ENCODE peak calls at places on chromosome 2, in eight cellular contexts. O, U, E, N, V, F, R and Y are unnamed samples.

GRCh38 chr2:85662899-85663683 is 4.9 kb downstream of the SFTPB start:
- DNase-seq in R (no peak), E (no peak), U (peak), F (peak), N (peak), O (no peak), V (no peak), Y (peak)

GRCh38 chr2:101230541-101230993 is 22.1 kb upstream of the CNOT11 start:
- DNase-seq in O (no peak), F (peak), V (no peak), U (peak), E (no peak), R (no peak), N (peak), Y (peak)

GRCh38 chr2:49332415-49332814 is 178.1 kb upstream of the FSHR start:
- DNase-seq in O (no peak), N (peak), U (no peak), E (no peak), V (no peak), R (no peak), F (no peak), Y (no peak)

GRCh38 chr2:203745267-203745666 is 38.8 kb downstream of the CD28 start:
- DNase-seq in F (no peak), R (no peak), E (no peak), N (no peak), U (no peak), O (no peak), V (no peak), Y (no peak)

GRCh38 chr2:169910109-169910799 is 83.0 kb downstream of the UBR3 start:
- DNase-seq in V (no peak), O (no peak), R (no peak), E (no peak), U (no peak), N (peak), F (no peak), Y (peak)

GRCh38 chr2:8656160-8656641 is 25.7 kb upstream of the ID2 start:
- DNase-seq in E (no peak), O (no peak), R (no peak), N (no peak), V (no peak), F (peak), U (peak), Y (no peak)

GRCh38 chr2:12484536-12485115 is 232.1 kb upstream of the TRIB2 start:
- DNase-seq in V (no peak), U (no peak), E (no peak), O (no peak), R (no peak), F (peak), N (no peak), Y (no peak)

GRCh38 chr2:191836471-191836852 is 10.4 kb downstream of the CAVIN2 start:
- DNase-seq in U (no peak), O (no peak), N (no peak), E (no peak), F (no peak), R (no peak), V (no peak), Y (no peak)

GRCh38 chr2:196239622-196240587 is 68.5 kb upstream of the STK17B start:
- DNase-seq in N (peak), F (peak), V (peak), O (peak), E (peak), U (no peak), R (peak), Y (peak)

GRCh38 chr2:223865124-223865523 is 27.7 kb upstream of the AP1S3 start:
- DNase-seq in R (no peak), N (no peak), O (no peak), U (no peak), E (peak), F (no peak), V (no peak), Y (no peak)

GRCh38 chr2:105287692-105288091 is 41.8 kb downstream of the TGFBRAP1 start:
- DNase-seq in V (peak), F (peak), E (peak), U (peak), O (no peak), N (peak), R (no peak), Y (no peak)

GRCh38 chr2:96159084-96159830 is 14.0 kb upstream of the DUSP2 start:
- DNase-seq in R (no peak), N (no peak), O (peak), U (no peak), V (no peak), E (no peak), F (no peak), Y (no peak)

GRCh38 chr2:53970095-53970897 is 497 bp downstream of the PSME4 start:
- DNase-seq in U (peak), O (peak), R (peak), N (peak), V (peak), F (peak), E (peak), Y (peak)

GRCh38 chr2:45072064-45072861 is 63.0 kb upstream of the SIX2 start:
- DNase-seq in O (no peak), V (no peak), F (no peak), U (no peak), E (peak), R (no peak), N (no peak), Y (no peak)

GRCh38 chr2:33129661-33130447 is 183.1 kb downstream of the LTBP1 start:
- DNase-seq in F (no peak), O (no peak), V (no peak), E (no peak), R (no peak), N (no peak), U (no peak), Y (no peak)

GRCh38 chr2:219472629-219473187 is 26.0 kb upstream of the GMPPA start:
- DNase-seq in O (no peak), R (no peak), N (no peak), V (no peak), F (no peak), U (no peak), E (no peak), Y (no peak)

GRCh38 chr2:104405628-104406027 is 448.3 kb upstream of the POU3F3 start:
- DNase-seq in V (no peak), R (no peak), E (no peak), U (no peak), O (no peak), N (no peak), F (no peak), Y (no peak)

GRCh38 chr2:168247341-168248305 is at the start of gene STK39:
- DNase-seq in V (peak), N (peak), E (peak), U (peak), O (peak), F (peak), R (peak), Y (peak)

GRCh38 chr2:27710640-27711430 is 47.1 kb downstream of the SLC4A1AP start:
- DNase-seq in V (no peak), R (no peak), N (peak), F (no peak), O (no peak), E (no peak), U (no peak), Y (peak)

GRCh38 chr2:11915650-11916049 is 169.2 kb downstream of the LPIN1 start:
- DNase-seq in F (no peak), E (no peak), R (no peak), O (no peak), V (no peak), N (no peak), U (no peak), Y (no peak)

GRCh38 chr2:170554278-170554955 is 160.7 kb upstream of the SP5 start:
- DNase-seq in V (no peak), F (peak), U (peak), O (no peak), E (no peak), R (no peak), N (peak), Y (peak)

GRCh38 chr2:203596183-203596582 is 61.1 kb upstream of the RAPH1 start:
- DNase-seq in O (no peak), N (no peak), R (no peak), F (no peak), U (no peak), E (no peak), V (no peak), Y (no peak)

GRCh38 chr2:237299897-237300296 is 114.1 kb downstream of the COL6A3 start:
- DNase-seq in N (peak), F (peak), E (no peak), O (no peak), R (no peak), U (peak), V (no peak), Y (peak)

GRCh38 chr2:230205034-230205433 is 14.8 kb downstream of the SP110 start:
- DNase-seq in F (no peak), O (no peak), E (no peak), U (no peak), V (no peak), N (no peak), R (no peak), Y (no peak)

GRCh38 chr2:118169359-118170005 is 81.2 kb downstream of the INSIG2 start:
- DNase-seq in F (no peak), U (peak), O (no peak), R (no peak), N (no peak), V (no peak), E (peak), Y (no peak)

GRCh38 chr2:226794751-226795171 is 4.9 kb downstream of the IRS1 start:
- DNase-seq in N (peak), R (no peak), V (no peak), F (peak), E (no peak), O (no peak), U (peak), Y (no peak)

GRCh38 chr2:176088048-176088936 is 4.2 kb upstream of the HOXD13 start:
- DNase-seq in F (peak), N (peak), V (no peak), O (no peak), U (peak), R (no peak), E (no peak), Y (peak)

GRCh38 chr2:28395334-28396061 is 2.8 kb downstream of the FOSL2 start:
- DNase-seq in F (peak), R (no peak), U (peak), E (no peak), V (no peak), O (no peak), N (peak), Y (peak)

GRCh38 chr2:59068255-59068654 is 827.1 kb upstream of the FANCL start:
- DNase-seq in O (no peak), V (no peak), U (no peak), E (no peak), R (no peak), N (no peak), F (no peak), Y (no peak)

GRCh38 chr2:357811-358210 is 69.9 kb upstream of the ALKAL2 start:
- DNase-seq in E (no peak), O (no peak), R (no peak), V (no peak), F (no peak), U (no peak), N (no peak), Y (no peak)

GRCh38 chr2:228063558-228063957 is 117.9 kb downstream of the SPHKAP start:
- DNase-seq in R (no peak), U (no peak), E (no peak), N (no peak), F (peak), V (no peak), O (no peak), Y (no peak)

GRCh38 chr2:218961651-218962570 is 2.4 kb downstream of the CDK5R2 start:
- DNase-seq in F (no peak), N (no peak), R (no peak), E (no peak), U (no peak), O (no peak), V (no peak), Y (peak)

GRCh38 chr2:189799531-189799930 is 15.3 kb downstream of the PMS1 start:
- DNase-seq in O (no peak), U (peak), N (peak), F (peak), R (no peak), E (no peak), V (no peak), Y (peak)

GRCh38 chr2:85649201-85650190 is 18.5 kb downstream of the SFTPB start:
- DNase-seq in U (peak), O (no peak), N (peak), R (no peak), F (peak), V (no peak), E (no peak), Y (peak)

GRCh38 chr2:238161291-238162051 is 2.7 kb downstream of the ERFE start:
- DNase-seq in E (no peak), F (no peak), O (no peak), N (no peak), U (no peak), R (no peak), V (no peak), Y (no peak)

GRCh38 chr2:203498161-203498560 is 36.9 kb downstream of the RAPH1 start:
- DNase-seq in R (no peak), V (no peak), O (no peak), F (peak), U (peak), E (no peak), N (peak), Y (peak)

GRCh38 chr2:31729442-31730092 is 148.8 kb upstream of the SRD5A2 start:
- DNase-seq in R (no peak), F (peak), V (no peak), O (no peak), U (peak), N (peak), E (no peak), Y (peak)